ENCODE peak calls at places on chromosomes 12 and 14, in nine cellular contexts. C is iris pigment epithelial cell; K is naive thymus-derived CD4-positive, alpha-beta T cell; P is Kasumi-1; V is stimulated activated CD8-positive, alpha-beta memory T cell treated with anti-CD3 and anti-CD28 coated beads, Interleukin-2, amount 100 ng/mL, for 1 hour; F is H9; L is NCI-H446; M is cardiac muscle cell; N is T-helper 1 cell. Z is an unnamed sample.

GRCh38 chr12:58416211-58416610 is 474.8 kb downstream of the ATP23 start:
- DNase-seq in C (peak; percentile 86), K (no peak), P (no peak), V (no peak), F (no peak), L (no peak), M (peak; percentile 85), N (no peak), Z (no peak)

GRCh38 chr12:96487214-96487613 is 2.2 kb upstream of the CFAP54 start:
- DNase-seq in C (peak; percentile 89), K (no peak), P (no peak), V (no peak), F (no peak), L (no peak), M (peak; percentile 70), N (no peak), Z (no peak)

GRCh38 chr12:49891476-49891875 is 12.2 kb downstream of the FAIM2 start:
- DNase-seq in C (no peak), K (no peak), P (no peak), V (no peak), F (no peak), L (no peak), M (no peak), N (no peak), Z (no peak)

GRCh38 chr14:88630565-88630964 is 67.7 kb downstream of the ZC3H14 start:
- DNase-seq in C (peak; percentile 72), K (no peak), P (no peak), V (no peak), F (no peak), L (no peak), M (peak; percentile 90), N (no peak), Z (no peak)

GRCh38 chr12:132659146-132659545 is 28.0 kb downstream of the POLE start:
- DNase-seq in C (no peak), K (no peak), P (no peak), V (no peak), F (no peak), L (no peak), M (no peak), N (no peak), Z (no peak)

GRCh38 chr12:495466-495865 is 35.7 kb downstream of the B4GALNT3 start:
- DNase-seq in C (no peak), K (no peak), P (no peak), V (no peak), F (peak; percentile 17), L (no peak), M (no peak), N (no peak), Z (no peak)

GRCh38 chr12:50686976-50687375 is 76.9 kb upstream of the ATF1 start:
- DNase-seq in C (peak; percentile 6), K (no peak), P (no peak), V (no peak), F (no peak), L (no peak), M (no peak), N (no peak), Z (no peak)

GRCh38 chr14:87566986-87567385 is 426.0 kb downstream of the GALC start:
- DNase-seq in C (no peak), K (no peak), P (no peak), V (no peak), F (no peak), L (peak; percentile 64), M (no peak), N (no peak), Z (peak; percentile 8)

GRCh38 chr14:36771256-36771655 is 109.6 kb downstream of the PAX9 start:
- DNase-seq in C (no peak), K (no peak), P (no peak), V (no peak), F (no peak), L (no peak), M (no peak), N (no peak), Z (no peak)

GRCh38 chr14:28652782-28653181 is 113.8 kb upstream of the FOXG1 start:
- DNase-seq in C (peak; percentile 85), K (no peak), P (no peak), V (no peak), F (no peak), L (no peak), M (no peak), N (no peak), Z (no peak)